ENCODE peak calls at places on chromosomes 2 and 18, in four cellular contexts. K is CD4-positive, alpha-beta T cell; T is foreskin keratinocyte; M is WERI-Rb-1. O is an unnamed sample.

GRCh38 chr18:21997207-21998143 is 171.9 kb upstream of the GATA6 start:
- DNase-seq in T (peak; percentile 25), K (no peak), M (no peak), O (peak; percentile 54)

GRCh38 chr2:182866461-182867369 is at the start of gene FRZB:
- DNase-seq in T (peak; percentile 13), K (no peak), M (peak; percentile 55), O (peak; percentile 20)

GRCh38 chr18:10754128-10754527 is 228.3 kb downstream of the NAPG start:
- DNase-seq in T (no peak), K (no peak), M (no peak), O (no peak)

GRCh38 chr2:556494-556893 is 120.7 kb downstream of the TMEM18 start:
- DNase-seq in T (no peak), M (no peak), K (no peak), O (no peak)

GRCh38 chr2:42828487-42829416 is 36.4 kb upstream of the HAAO start:
- DNase-seq in M (peak; percentile 85), K (peak; percentile 51), T (peak; percentile 73), O (peak; percentile 88)

GRCh38 chr18:27382477-27383216 is 197.5 kb upstream of the CHST9 start:
- DNase-seq in T (no peak), M (no peak), K (no peak), O (no peak)

GRCh38 chr2:193373139-193373538 is 1178.4 kb upstream of the TMEFF2 start:
- DNase-seq in M (no peak), K (no peak), T (no peak), O (no peak)

GRCh38 chr2:150120271-150120950 is 367.1 kb downstream of the RND3 start:
- DNase-seq in M (no peak), T (no peak), K (no peak), O (no peak)

GRCh38 chr2:148658807-148659722 is 14.5 kb downstream of the EPC2 start:
- DNase-seq in T (peak; percentile 60), K (no peak), M (no peak), O (peak; percentile 48)

GRCh38 chr2:182367401-182367800 is 59.4 kb downstream of the PDE1A start:
- DNase-seq in K (no peak), M (no peak), T (no peak), O (no peak)

GRCh38 chr2:127589876-127590275 is 54.4 kb downstream of the MYO7B start:
- DNase-seq in T (no peak), K (no peak), M (no peak), O (no peak)

GRCh38 chr18:70373062-70373519 is 84.2 kb downstream of the SOCS6 start:
- DNase-seq in M (peak; percentile 10), T (peak; percentile 96), K (no peak), O (peak; percentile 27)

GRCh38 chr2:43424262-43425207 is 171.3 kb downstream of the THADA start:
- DNase-seq in K (no peak), M (no peak), T (no peak), O (no peak)

GRCh38 chr2:55743583-55743982 is 49.9 kb upstream of the PNPT1 start:
- DNase-seq in M (no peak), T (peak; percentile 89), K (no peak), O (no peak)

GRCh38 chr2:219278655-219279150 is 463 bp upstream of the DNAJB2 start:
- DNase-seq in T (no peak), K (no peak), M (no peak), O (no peak)

GRCh38 chr2:223051580-223052375 is at the start of gene KCNE4:
- DNase-seq in M (peak; percentile 49), T (no peak), K (no peak), O (no peak)

GRCh38 chr18:3048121-3048520 is 35.2 kb upstream of the LPIN2 start:
- DNase-seq in K (no peak), M (peak; percentile 24), T (no peak), O (no peak)

GRCh38 chr2:235472443-235472842 is 21.4 kb upstream of the AGAP1 start:
- DNase-seq in M (no peak), K (no peak), T (no peak), O (no peak)

GRCh38 chr2:20421988-20422678 is 24.7 kb upstream of the RHOB start:
- DNase-seq in K (no peak), M (peak; percentile 6), T (peak; percentile 62), O (peak; percentile 76)

GRCh38 chr2:219434718-219435525 is at the start of gene SPEG:
- DNase-seq in T (no peak), K (no peak), M (no peak), O (no peak)

GRCh38 chr2:70921031-70921430 is 14.7 kb upstream of the ATP6V1B1 start:
- DNase-seq in T (no peak), M (peak; percentile 8), K (no peak), O (no peak)

GRCh38 chr2:37573818-37574388 is 97.5 kb downstream of the CDC42EP3 start:
- DNase-seq in M (no peak), K (no peak), T (no peak), O (no peak)

GRCh38 chr2:178074123-178075005 is 1.8 kb upstream of the PDE11A start:
- DNase-seq in K (no peak), M (no peak), T (no peak), O (no peak)

GRCh38 chr2:186734957-186735734 is 41.3 kb downstream of the FAM171B start:
- DNase-seq in T (no peak), K (no peak), M (no peak), O (no peak)

GRCh38 chr18:26832302-26832701 is 33.2 kb downstream of the AQP4 start:
- DNase-seq in K (no peak), M (no peak), T (no peak), O (no peak)

GRCh38 chr18:10128906-10129305 is 215.1 kb downstream of the VAPA start:
- DNase-seq in K (no peak), T (no peak), M (no peak), O (no peak)

GRCh38 chr2:641501-642430 is 35.4 kb downstream of the TMEM18 start:
- DNase-seq in K (no peak), T (no peak), M (no peak), O (peak; percentile 25)

GRCh38 chr2:239646184-239646583 is 245.4 kb upstream of the HDAC4 start:
- DNase-seq in M (no peak), T (no peak), K (no peak), O (no peak)

GRCh38 chr2:241638063-241638660 is 669 bp downstream of the ATG4B start:
- DNase-seq in T (no peak), K (no peak), M (no peak), O (no peak)

GRCh38 chr2:14256890-14257289 is 375.6 kb upstream of the LRATD1 start:
- DNase-seq in K (no peak), M (no peak), T (peak; percentile 64), O (peak; percentile 12)

GRCh38 chr2:194382221-194382620 is 1274.8 kb upstream of the SLC39A10 start:
- DNase-seq in M (no peak), T (no peak), K (no peak), O (no peak)

GRCh38 chr2:215003001-215003400 is 135.4 kb downstream of the ABCA12 start:
- DNase-seq in K (no peak), T (peak; percentile 4), M (no peak), O (no peak)

GRCh38 chr2:50607746-50608145 is 424.2 kb downstream of the NRXN1 start:
- DNase-seq in K (no peak), M (peak; percentile 55), T (no peak), O (no peak)

GRCh38 chr2:54063967-54064535 is 51.4 kb upstream of the ACYP2 start:
- DNase-seq in K (no peak), M (no peak), T (no peak), O (no peak)
- TF ChIP-seq CTCF in K (no peak), M (no peak), T (no peak), O (no peak)

DNA sequence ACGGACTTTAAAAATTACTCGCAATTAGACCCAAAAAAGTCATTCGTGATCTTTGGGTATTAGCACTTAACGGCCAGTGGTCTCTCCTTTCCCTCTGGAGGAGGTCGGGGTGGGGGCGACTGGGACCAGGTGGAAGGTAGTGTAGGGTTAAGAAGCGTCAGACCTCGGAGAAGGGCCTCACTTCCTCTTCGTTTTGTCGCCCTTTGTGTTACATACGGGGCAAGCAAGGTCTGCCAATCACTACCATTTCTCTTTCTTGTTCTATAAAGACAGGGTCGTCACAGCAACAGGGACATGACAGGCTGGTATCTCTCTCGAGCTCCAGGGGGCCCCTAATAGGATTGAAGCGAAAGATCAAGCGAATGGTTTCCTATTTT is 136.6 kb downstream of the INSIG2 start:
- DNase-seq in K (no peak), T (no peak), M (no peak), O (no peak)
- H3K27ac ChIP-seq in K (no peak overlapping the region), T (no peak overlapping the region), M (no peak overlapping the region), O (no peak overlapping the region)

GRCh38 chr2:110114801-110115200 is 821 bp downstream of the MALL start:
- DNase-seq in M (no peak), K (no peak), T (peak; percentile 61), O (no peak)

GRCh38 chr2:110115291-110116032 is at the start of gene MALL:
- DNase-seq in K (no peak), T (peak; percentile 37), M (no peak), O (peak; percentile 73)

GRCh38 chr2:110116033-110116710 is 550 bp upstream of the MALL start:
- DNase-seq in T (no peak), K (no peak), M (peak; percentile 18), O (no peak)

GRCh38 chr2:110114007-110114591 is 1.5 kb downstream of the MALL start:
- DNase-seq in T (peak; percentile 63), M (no peak), K (no peak), O (peak; percentile 61)
- TF ChIP-seq CTCF in T (peak; percentile 66), M (no peak), K (no peak), O (no peak)

GRCh38 chr2:146985753-146986152 is 859.1 kb upstream of the ACVR2A start:
- DNase-seq in K (no peak), T (no peak), M (no peak), O (no peak)
- H3K27ac ChIP-seq in K (no peak overlapping the region), T (no peak overlapping the region), M (no peak overlapping the region), O (peak overlapping the region; percentile 41)